ENCODE peak calls at places on chromosomes 1 and 21, in seven cellular contexts. T, F, A, W, D, K and U are unnamed samples. For H3K9me3, the result is how much of the 10 kb centered on the place peaks cover.

GRCh38 chr1:46183119-46183842 is 7.0 kb upstream of the P3R3URF start:
- DNase-seq in W (peak), K (peak), F (peak), D (peak), T (peak), A (peak), U (peak)

GRCh38 chr1:61581241-61581640 is 143.7 kb downstream of the TM2D1 start:
- DNase-seq in W (no peak), T (no peak), F (no peak), D (no peak), A (no peak), K (no peak), U (no peak)

GRCh38 chr1:163410073-163410522 is 88.3 kb downstream of the NUF2 start:
- DNase-seq in T (peak), W (peak), K (peak), F (no peak), A (no peak), D (no peak), U (peak)

GRCh38 chr1:30758785-30759380 is 1.3 kb upstream of the LAPTM5 start:
- DNase-seq in T (peak), W (no peak), D (no peak), A (no peak), F (no peak), K (peak), U (peak)

GRCh38 chr1:93689521-93690223 is 8.0 kb upstream of the BCAR3 start:
- DNase-seq in T (no peak), W (no peak), A (no peak), F (no peak), D (no peak), K (no peak), U (no peak)

GRCh38 chr21:34743831-34744230 is 75.0 kb downstream of the CLIC6 start:
- DNase-seq in K (peak), A (peak), T (peak), D (peak), W (peak), F (peak), U (no peak)

GRCh38 chr1:9629445-9630201 is 21.9 kb upstream of the PIK3CD start:
- DNase-seq in F (peak), T (no peak), A (peak), W (no peak), D (peak), K (no peak), U (no peak)

GRCh38 chr1:202691846-202692245 is 18.4 kb downstream of the SYT2 start:
- DNase-seq in W (no peak), T (no peak), A (no peak), D (no peak), F (no peak), K (no peak), U (no peak)

GRCh38 chr1:9121891-9122409 is 7.0 kb downstream of the GPR157 start:
- DNase-seq in A (no peak), D (no peak), K (no peak), W (no peak), T (no peak), F (no peak), U (no peak)

GRCh38 chr1:233183226-233184020 is 112.1 kb downstream of the PCNX2 start:
- DNase-seq in T (no peak), A (no peak), D (no peak), W (peak), F (no peak), K (no peak), U (no peak)

GRCh38 chr1:162136760-162137537 is 67.5 kb downstream of the NOS1AP start:
- DNase-seq in F (no peak), D (no peak), K (peak), T (peak), A (no peak), W (peak), U (peak)

GRCh38 chr21:33384851-33385331 is 18.3 kb upstream of the IFNGR2 start:
- DNase-seq in T (no peak), D (no peak), F (no peak), A (no peak), W (peak), K (peak), U (no peak)

GRCh38 chr1:34786521-34787325 is 5.7 kb downstream of the GJB3 start:
- DNase-seq in D (peak), A (peak), F (peak), K (peak), W (peak), T (peak), U (peak)

GRCh38 chr1:25343872-25344271 is 5.7 kb downstream of the TMEM50A start:
- DNase-seq in D (no peak), T (peak), W (peak), K (peak), F (peak), A (no peak), U (no peak)

GRCh38 chr1:12387641-12388040 is 157.8 kb downstream of the VPS13D start:
- DNase-seq in W (peak), D (no peak), A (no peak), T (no peak), F (no peak), K (peak), U (no peak)

DNA sequence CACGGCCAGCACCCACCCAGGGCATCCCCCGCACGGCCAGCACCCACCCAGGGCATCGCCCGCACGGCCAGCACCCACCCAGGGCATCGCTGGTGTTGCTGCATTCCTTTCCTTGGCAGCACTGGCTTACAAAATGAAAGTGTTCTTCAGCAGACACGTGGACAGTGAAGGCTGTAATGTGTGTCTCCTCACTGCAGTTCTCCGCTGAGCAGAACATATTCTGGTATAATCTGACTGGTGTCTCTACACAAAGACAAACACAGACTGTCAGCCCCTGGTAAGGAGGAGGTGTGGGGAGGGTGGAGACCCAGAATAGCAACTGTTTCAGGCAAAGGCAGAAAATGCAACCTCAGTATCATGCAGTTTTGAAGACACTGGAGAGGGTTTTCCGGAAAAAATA is 7.3 kb downstream of the LYPD8 start:
- DNase-seq in F (no peak), K (no peak), T (no peak), D (no peak), W (no peak), A (no peak), U (no peak)
- H3K9me3 ChIP-seq in F (under half), K (under half), T (under half), D (under half), W (under half), A (under half), U (under half)

DNA sequence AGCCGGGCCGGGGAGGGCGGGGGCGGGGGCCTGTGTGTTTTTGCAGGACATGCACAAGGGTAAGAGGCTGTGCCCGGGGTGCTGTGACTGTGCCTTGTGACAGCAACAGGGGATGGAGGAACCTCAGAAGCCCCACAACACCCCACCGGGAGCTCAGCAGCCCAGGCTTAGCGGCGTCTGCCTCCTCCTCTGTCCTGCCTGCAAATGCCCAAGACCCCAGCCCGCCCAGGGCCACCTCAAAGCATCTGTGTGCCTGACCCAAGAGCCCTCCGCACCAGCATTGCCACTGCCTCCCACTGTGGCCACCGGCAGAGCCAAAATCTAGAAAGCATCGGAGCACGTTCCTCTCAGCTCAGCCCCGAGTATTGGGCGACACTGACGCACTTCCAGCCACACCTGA is 2.7 kb upstream of the ACTRT2 start:
- DNase-seq in T (no peak), W (no peak), D (no peak), F (peak), K (no peak), A (peak), U (no peak)
- H3K9me3 ChIP-seq in T (under half), W (under half), D (under half), F (under half), K (under half), A (under half), U (under half)

GRCh38 chr1:89310505-89310904 is 37.8 kb upstream of the GBP5 start:
- DNase-seq in D (no peak), F (no peak), W (no peak), T (no peak), K (peak), A (no peak), U (peak)
- H3K9me3 ChIP-seq in D (under half), F (under half), W (under half), T (under half), K (under half), A (under half), U (under half)

GRCh38 chr1:152513081-152513480 is 1.2 kb upstream of the CRCT1 start:
- DNase-seq in F (no peak), W (no peak), K (no peak), D (no peak), T (no peak), A (no peak), U (no peak)
- H3K9me3 ChIP-seq in F (under half), W (under half), K (under half), D (under half), T (under half), A (under half), U (under half)

GRCh38 chr1:77234943-77235342 is 15.7 kb upstream of the PIGK start:
- DNase-seq in T (no peak), W (no peak), A (no peak), D (no peak), F (no peak), K (no peak), U (no peak)
- H3K9me3 ChIP-seq in T (under half), W (under half), A (under half), D (under half), F (under half), K (under half), U (under half)